ENCODE peak calls at places on chromosomes 3 and 15, in seven cellular contexts. V is Panc1, F is A549, Y is GM23338, T is GM12878, C is HCT116, E is HepG2. M is an unnamed sample.

GRCh38 chr3:46733026-46733800 is 15.5 kb upstream of the PRSS50 start:
- DNase-seq in C (no peak), F (no peak), T (no peak), E (no peak), V (no peak), Y (no peak), M (no peak)

GRCh38 chr15:71455107-71455506 is 339.8 kb downstream of the THSD4 start:
- DNase-seq in V (no peak), E (no peak), C (no peak), T (no peak), Y (no peak), F (no peak), M (no peak)

GRCh38 chr15:99978426-99978825 is 245.2 kb upstream of the LYSMD4 start:
- DNase-seq in V (no peak), F (no peak), C (no peak), Y (peak), T (no peak), E (no peak), M (no peak)

GRCh38 chr15:66649235-66649984 is 52.6 kb upstream of the SMAD6 start:
- DNase-seq in E (no peak), Y (no peak), F (no peak), T (no peak), C (no peak), V (no peak), M (no peak)

GRCh38 chr3:136929984-136930671 is 27.7 kb upstream of the IL20RB start:
- DNase-seq in T (no peak), Y (no peak), F (peak), V (no peak), E (no peak), C (no peak), M (no peak)

GRCh38 chr3:30075514-30075913 is 530.9 kb upstream of the TGFBR2 start:
- DNase-seq in V (no peak), Y (no peak), F (no peak), T (no peak), E (no peak), C (no peak), M (no peak)

GRCh38 chr3:101825904-101826445 is 23.3 kb upstream of the NFKBIZ start:
- DNase-seq in V (no peak), F (no peak), Y (no peak), T (no peak), E (no peak), C (no peak), M (no peak)

GRCh38 chr15:28097656-28098359 is 1.3 kb downstream of the OCA2 start:
- DNase-seq in E (no peak), Y (no peak), V (no peak), F (no peak), T (no peak), C (no peak), M (no peak)

GRCh38 chr3:189457201-189457607 is 174.0 kb upstream of the TP63 start:
- DNase-seq in C (no peak), V (no peak), Y (no peak), T (no peak), F (no peak), E (no peak), M (no peak)

GRCh38 chr3:32819581-32820348 is 2.0 kb downstream of the TRIM71 start:
- DNase-seq in C (no peak), F (no peak), V (no peak), E (no peak), T (no peak), Y (peak), M (no peak)

GRCh38 chr3:195612075-195612800 is 28.5 kb upstream of the APOD start:
- DNase-seq in E (no peak), Y (peak), F (no peak), T (no peak), V (no peak), C (no peak), M (no peak)

GRCh38 chr3:134603480-134603879 is 47.3 kb downstream of the KY start:
- DNase-seq in V (no peak), F (no peak), T (no peak), Y (no peak), E (no peak), C (no peak), M (no peak)

GRCh38 chr3:52004158-52004787 is 8.6 kb upstream of the RPL29 start:
- DNase-seq in E (peak), V (no peak), Y (peak), F (no peak), T (no peak), C (no peak), M (no peak)

GRCh38 chr3:114408763-114409162 is 114.9 kb downstream of the TIGIT start:
- DNase-seq in Y (peak), C (no peak), V (no peak), E (no peak), F (no peak), T (no peak), M (no peak)

GRCh38 chr3:98986073-98986472 is 84.6 kb upstream of the DCBLD2 start:
- DNase-seq in T (no peak), E (peak), F (no peak), C (peak), Y (peak), V (no peak), M (no peak)

GRCh38 chr3:190229632-190230424 is 92.4 kb downstream of the CLDN1 start:
- DNase-seq in Y (no peak), C (no peak), E (peak), F (peak), T (no peak), V (peak), M (no peak)

GRCh38 chr3:57974796-57975388 is 33.3 kb upstream of the FLNB start:
- DNase-seq in F (peak), E (peak), T (no peak), C (peak), Y (peak), V (peak), M (peak)

GRCh38 chr3:150138824-150139223 is 168.1 kb upstream of the PFN2 start:
- DNase-seq in Y (no peak), E (no peak), F (no peak), V (no peak), C (no peak), T (no peak), M (no peak)

GRCh38 chr3:179149239-179149887 is 1.2 kb downstream of the PIK3CA start:
- DNase-seq in Y (peak), V (no peak), F (peak), C (no peak), T (peak), E (peak), M (no peak)

GRCh38 chr3:109028753-109029152 is 75.1 kb upstream of the GUCA1C start:
- DNase-seq in V (no peak), T (no peak), Y (no peak), E (no peak), F (no peak), C (no peak), M (no peak)

GRCh38 chr3:52244061-52244628 is 1.4 kb upstream of the PPM1M start:
- DNase-seq in T (peak), V (no peak), Y (no peak), C (no peak), F (no peak), E (no peak), M (no peak)

GRCh38 chr3:176767385-176767784 is 429.9 kb downstream of the TBL1XR1 start:
- DNase-seq in T (no peak), F (no peak), C (peak), V (no peak), Y (no peak), E (no peak), M (no peak)

GRCh38 chr3:35968223-35968622 is 328.9 kb downstream of the ARPP21 start:
- DNase-seq in Y (no peak), C (no peak), F (no peak), E (no peak), V (no peak), T (no peak), M (no peak)

GRCh38 chr3:42668793-42669217 is 15.3 kb downstream of the ZBTB47 start:
- DNase-seq in E (no peak), F (no peak), Y (no peak), V (no peak), C (no peak), T (no peak), M (no peak)

GRCh38 chr3:107650788-107651187 is 128.0 kb downstream of the BBX start:
- DNase-seq in F (no peak), C (no peak), Y (no peak), T (no peak), V (no peak), E (no peak), M (no peak)

GRCh38 chr3:179113903-179114302 is 34.3 kb upstream of the PIK3CA start:
- DNase-seq in E (no peak), Y (no peak), T (no peak), C (no peak), F (no peak), V (no peak), M (no peak)

GRCh38 chr3:131494706-131495105 is 8.1 kb downstream of the MRPL3 start:
- DNase-seq in Y (no peak), T (no peak), V (no peak), C (no peak), E (no peak), F (no peak), M (no peak)

GRCh38 chr3:90132220-90132619 is 1024.8 kb downstream of the EPHA3 start:
- DNase-seq in T (no peak), F (no peak), Y (no peak), C (no peak), V (no peak), E (no peak), M (no peak)

GRCh38 chr15:32861741-32862140 is 143.9 kb downstream of the GREM1 start:
- DNase-seq in C (no peak), V (no peak), E (no peak), T (no peak), F (no peak), Y (peak), M (no peak)

GRCh38 chr15:97692317-97693015 is 268.0 kb upstream of the ARRDC4 start:
- DNase-seq in V (no peak), Y (no peak), E (no peak), F (no peak), T (no peak), C (no peak), M (no peak)

GRCh38 chr3:126355777-126356372 is 1.3 kb downstream of the KLF15 start:
- DNase-seq in C (peak), F (no peak), Y (peak), T (no peak), E (peak), V (no peak), M (peak)

GRCh38 chr15:29638011-29638410 is 184.3 kb downstream of the TJP1 start:
- DNase-seq in T (no peak), V (no peak), Y (no peak), C (no peak), F (no peak), E (no peak), M (no peak)

GRCh38 chr3:139306078-139306477 is 37.7 kb upstream of the MRPS22 start:
- DNase-seq in E (no peak), C (no peak), F (no peak), Y (no peak), T (no peak), V (no peak), M (peak)

GRCh38 chr3:74561881-74562280 is 52.6 kb downstream of the CNTN3 start:
- DNase-seq in F (no peak), Y (no peak), V (no peak), C (no peak), E (no peak), T (no peak), M (no peak)
- TF ChIP-seq REST in F (no peak), Y (no peak), V (no peak), C (no peak), E (no peak), T (no peak), M (no peak)

GRCh38 chr3:12816521-12817340 is 20.3 kb downstream of the CAND2 start:
- DNase-seq in V (no peak), E (no peak), T (no peak), F (no peak), Y (no peak), C (no peak), M (no peak)
- TF ChIP-seq REST in V (no peak), E (no peak), T (no peak), F (no peak), Y (no peak), C (no peak), M (no peak)

GRCh38 chr15:73695773-73696640 is 11.8 kb downstream of the CD276 start:
- DNase-seq in C (no peak), F (no peak), T (no peak), Y (no peak), V (no peak), E (no peak), M (no peak)
- TF ChIP-seq REST in C (no peak), F (no peak), T (no peak), Y (no peak), V (no peak), E (no peak), M (no peak)

DNA sequence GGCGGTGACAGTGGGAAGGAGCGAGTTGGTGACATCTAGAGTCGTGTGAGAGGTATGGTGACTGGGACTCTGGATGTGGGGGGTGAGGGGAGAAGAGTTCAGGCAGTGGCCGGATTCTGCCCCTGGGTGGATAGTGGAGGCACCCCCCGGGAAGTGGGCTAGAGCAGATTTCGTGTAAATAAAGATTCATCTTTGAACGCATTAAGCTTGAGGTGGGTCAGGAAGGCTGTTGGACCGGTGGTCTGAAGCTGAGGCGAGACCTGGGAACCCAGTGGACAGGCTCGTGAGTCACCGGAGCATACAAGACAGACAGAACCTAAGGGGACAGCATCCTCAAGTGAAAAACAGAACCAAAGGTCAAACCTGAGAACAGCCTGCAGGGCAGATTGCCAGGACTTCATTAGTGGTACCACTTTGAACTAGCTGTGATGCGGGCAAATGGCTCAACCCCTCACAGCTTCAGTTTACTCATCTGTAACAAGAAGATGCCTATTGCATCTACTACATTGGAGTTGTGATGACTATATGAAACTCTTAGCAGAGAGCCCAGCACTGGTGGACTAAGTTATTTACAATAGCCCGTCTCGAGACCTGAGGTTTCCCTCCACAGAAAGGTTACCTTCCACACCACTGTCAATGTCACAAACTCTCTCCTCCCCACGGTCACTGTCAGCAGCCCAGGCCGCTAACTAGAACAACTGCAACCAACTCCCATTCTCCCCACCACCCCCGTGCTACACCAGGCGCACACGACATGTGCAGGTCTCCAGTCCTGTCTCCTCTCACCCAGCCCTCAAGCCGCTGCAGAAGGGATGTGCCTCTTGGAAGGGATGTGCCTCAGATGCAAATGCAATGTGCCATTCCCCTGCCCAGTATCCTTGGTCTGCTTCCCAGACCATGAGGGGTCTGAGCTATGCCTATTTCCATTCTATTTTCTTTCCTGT is 901 bp upstream of the CLN6 start:
- DNase-seq in T (peak), E (no peak), Y (no peak), F (no peak), V (no peak), C (no peak), M (no peak)
- TF ChIP-seq REST in T (no peak), E (no peak), Y (no peak), F (no peak), V (no peak), C (no peak), M (no peak)

DNA sequence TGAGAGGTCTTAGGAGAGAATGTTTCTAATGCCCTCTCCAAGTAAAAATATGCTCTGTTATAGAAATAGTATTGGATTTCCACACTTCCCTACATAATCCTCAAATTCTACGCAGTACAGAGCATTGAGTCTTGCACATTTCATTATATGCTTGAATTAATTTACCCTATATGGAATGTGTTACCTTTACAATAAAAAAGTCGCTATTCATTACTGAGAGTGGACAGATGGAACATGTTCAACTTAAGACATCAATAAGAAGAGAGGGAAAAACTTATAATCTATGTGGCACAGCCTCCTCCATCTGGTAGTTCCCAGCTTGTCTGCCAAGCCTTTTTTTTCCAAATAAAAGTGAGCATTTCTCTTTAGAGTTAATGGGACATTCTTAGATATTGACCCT is 417.9 kb downstream of the MECOM start:
- DNase-seq in E (no peak), Y (no peak), V (no peak), C (no peak), F (no peak), T (no peak), M (no peak)
- TF ChIP-seq REST in E (no peak), Y (no peak), V (no peak), C (no peak), F (no peak), T (no peak), M (no peak)

GRCh38 chr3:161316006-161316689 is 55.2 kb downstream of the SPTSSB start:
- DNase-seq in V (no peak), C (no peak), E (no peak), F (no peak), Y (no peak), T (no peak), M (no peak)
- TF ChIP-seq REST in V (no peak), C (no peak), E (no peak), F (no peak), Y (no peak), T (no peak), M (no peak)

DNA sequence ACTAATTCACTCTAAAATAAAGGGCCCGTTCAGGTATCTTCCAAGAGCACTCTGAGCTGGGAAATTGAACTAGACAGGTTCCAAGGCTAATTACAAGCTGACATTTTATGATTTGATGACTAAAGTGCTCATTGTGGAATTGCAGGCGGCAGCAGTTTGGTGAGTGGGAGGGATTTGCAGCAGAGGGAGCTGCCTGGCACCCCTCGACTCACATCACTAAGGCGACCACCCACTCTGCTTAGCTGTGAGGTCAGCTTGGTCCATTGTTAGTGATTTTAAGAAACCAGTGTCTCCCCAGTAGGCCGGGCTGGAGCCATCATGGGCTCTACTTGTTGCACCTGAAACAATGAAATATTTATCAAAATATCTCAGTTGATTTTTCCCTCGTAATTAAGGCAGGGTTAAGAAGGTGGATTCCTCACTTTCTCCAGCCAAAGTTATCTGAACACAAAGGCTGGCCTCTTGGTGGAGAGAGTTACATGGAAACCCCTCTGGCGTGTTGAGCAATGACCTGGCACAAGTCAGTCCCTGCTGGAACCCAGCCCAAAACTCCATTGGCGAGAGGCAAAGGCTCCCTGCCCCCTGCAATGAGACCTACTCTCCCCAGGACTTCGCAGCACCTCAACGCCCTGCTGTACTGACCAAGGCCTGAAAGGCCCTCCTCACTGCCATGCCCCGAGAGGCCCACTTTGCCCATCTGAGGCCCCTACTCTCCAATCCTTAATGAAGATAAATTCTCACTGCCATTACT is 65.0 kb upstream of the ATP2B2 start:
- DNase-seq in F (no peak), T (no peak), V (no peak), E (no peak), Y (no peak), C (no peak), M (no peak)
- TF ChIP-seq REST in F (no peak), T (no peak), V (no peak), E (no peak), Y (no peak), C (no peak), M (no peak)

DNA sequence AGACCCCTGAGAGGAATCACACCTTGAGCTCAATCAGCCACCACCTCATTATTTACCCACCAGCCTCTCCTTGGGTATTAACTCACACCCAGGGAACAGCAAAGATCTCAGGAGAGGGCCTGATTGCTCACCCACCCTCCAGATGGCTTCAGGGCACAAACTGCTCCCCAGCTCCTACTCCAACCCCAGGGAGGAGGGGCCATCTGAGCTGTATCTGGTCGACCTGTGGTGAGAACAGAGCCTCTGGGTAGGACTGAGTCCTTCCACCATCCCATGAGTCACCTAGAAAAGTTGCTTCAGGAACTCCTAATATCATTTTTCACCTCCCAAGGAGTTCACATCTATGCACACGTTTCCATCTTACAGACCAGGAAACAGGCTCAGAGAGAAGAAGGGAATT is 44.8 kb upstream of the HES1 start:
- DNase-seq in T (no peak), F (peak), C (no peak), E (no peak), Y (no peak), V (no peak), M (no peak)
- TF ChIP-seq REST in T (no peak), F (no peak), C (no peak), E (no peak), Y (no peak), V (no peak), M (no peak)